ENCODE peak calls at places on chromosomes 4 and X, in four cellular contexts. X is H4, Q is endothelial cell, E is heart right ventricle. Z is an unnamed sample.

GRCh38 chr4:40205259-40206198 is 8.7 kb downstream of the RHOH start:
- DNase-seq in X (no peak), Q (no peak), E (no peak), Z (no peak)

GRCh38 chrX:45758319-45758718 is 557.6 kb upstream of the DIPK2B start:
- DNase-seq in X (peak), Q (no peak), E (no peak), Z (no peak)

GRCh38 chr4:129358571-129358970 is 262.6 kb downstream of the C4orf33 start:
- DNase-seq in X (peak), Q (no peak), E (no peak), Z (peak)

GRCh38 chrX:45668686-45669443 is 468.2 kb upstream of the DIPK2B start:
- DNase-seq in X (peak), Q (no peak), E (no peak), Z (no peak)

GRCh38 chrX:16786791-16787735 is 797 bp downstream of the TXLNG start:
- DNase-seq in X (no peak), Q (peak), E (peak), Z (no peak)

GRCh38 chr4:26779674-26780073 is 81.0 kb upstream of the STIM2 start:
- DNase-seq in X (peak), Q (no peak), E (no peak), Z (no peak)

GRCh38 chr4:173436866-173437265 is 38.0 kb upstream of the SCRG1 start:
- DNase-seq in X (no peak), Q (no peak), E (no peak), Z (no peak)

GRCh38 chrX:17046478-17047097 is 100.1 kb downstream of the REPS2 start:
- DNase-seq in X (peak), Q (peak), E (no peak), Z (peak)

GRCh38 chr4:3283483-3283882 is 9.3 kb upstream of the RGS12 start:
- DNase-seq in X (no peak), Q (no peak), E (no peak), Z (no peak)

GRCh38 chr4:109676886-109677285 is 26.4 kb downstream of the CASP6 start:
- DNase-seq in X (no peak), Q (no peak), E (no peak), Z (no peak)

GRCh38 chrX:69361286-69361926 is 142.7 kb upstream of the NALF2 start:
- DNase-seq in X (no peak), Q (no peak), E (peak), Z (no peak)

GRCh38 chrX:25941559-25942250 is 196.4 kb upstream of the MAGEB18 start:
- DNase-seq in X (no peak), Q (no peak), E (no peak), Z (no peak)

GRCh38 chr4:78379040-78379439 is 172.5 kb upstream of the ANXA3 start:
- DNase-seq in X (no peak), Q (no peak), E (no peak), Z (no peak)

GRCh38 chrX:121389976-121390709 is 342.7 kb downstream of the GLUD2 start:
- DNase-seq in X (peak), Q (no peak), E (no peak), Z (peak)

GRCh38 chr4:176830971-176831370 is 38.2 kb upstream of the VEGFC start:
- DNase-seq in X (no peak), Q (no peak), E (no peak), Z (no peak)

GRCh38 chrX:1224954-1225353 is 12.5 kb upstream of the CRLF2 start:
- DNase-seq in X (no peak), Q (no peak), E (no peak), Z (no peak)

GRCh38 chr4:8383451-8384160 is 56.9 kb downstream of the ACOX3 start:
- DNase-seq in X (no peak), Q (no peak), E (no peak), Z (no peak)

GRCh38 chr4:112633477-112634235 is 3.1 kb downstream of the ZGRF1 start:
- DNase-seq in X (peak), Q (no peak), E (no peak), Z (peak)

GRCh38 chr4:122992111-122992510 is 69.7 kb upstream of the NUDT6 start:
- DNase-seq in X (no peak), Q (no peak), E (no peak), Z (no peak)

GRCh38 chrX:111652719-111653118 is 28.3 kb upstream of the ALG13 start:
- DNase-seq in X (peak), Q (no peak), E (no peak), Z (no peak)

GRCh38 chr4:133355636-133356035 is 206.5 kb downstream of the PCDH10 start:
- DNase-seq in X (no peak), Q (no peak), E (no peak), Z (no peak)

GRCh38 chrX:42495139-42495538 is 282.8 kb downstream of the PPP1R2C start:
- DNase-seq in X (no peak), Q (no peak), E (no peak), Z (no peak)

GRCh38 chr4:169079942-169080827 is 70.1 kb upstream of the CBR4 start:
- DNase-seq in X (peak), Q (no peak), E (peak), Z (peak)

GRCh38 chrX:22015144-22015750 is 16.9 kb upstream of the PHEX start:
- DNase-seq in X (no peak), Q (no peak), E (no peak), Z (no peak)

GRCh38 chr4:39256436-39256835 is 74.1 kb downstream of the WDR19 start:
- DNase-seq in X (no peak), Q (no peak), E (no peak), Z (no peak)

GRCh38 chr4:158538176-158538575 is 16.5 kb downstream of the RXFP1 start:
- DNase-seq in X (no peak), Q (no peak), E (no peak), Z (peak)

GRCh38 chr4:14111730-14112171 is 484.2 kb upstream of the BOD1L1 start:
- DNase-seq in X (peak), Q (no peak), E (no peak), Z (no peak)

Z was measured in COLO829.